ENCODE peak calls at places on chromosome 12, in ten cellular contexts. Y, A, Z, M, B, N, J, E, V and D are unnamed samples.

GRCh38 chr12:110743571-110744093 is 941 bp upstream of the PPP1CC start:
- DNase-seq in Z (no peak), B (no peak), N (peak; percentile 70), Y (no peak), V (peak; percentile 72), A (no peak), E (peak; percentile 78), J (peak; percentile 66), M (peak; percentile 85), D (no peak)

GRCh38 chr12:28025821-28026505 is 53.4 kb upstream of the PTHLH start:
- DNase-seq in M (no peak), J (no peak), A (no peak), V (no peak), E (no peak), Z (no peak), Y (no peak), N (no peak), B (no peak), D (no peak)

GRCh38 chr12:54173066-54173726 is 15.6 kb downstream of the SMUG1 start:
- DNase-seq in Y (peak; percentile 73), J (peak; percentile 76), A (peak; percentile 58), N (peak; percentile 58), B (peak; percentile 5), M (no peak), Z (no peak), V (peak; percentile 32), E (peak; percentile 89), D (no peak)

GRCh38 chr12:89129471-89129870 is 222.8 kb downstream of the DUSP6 start:
- DNase-seq in J (no peak), V (no peak), Y (no peak), M (no peak), N (no peak), E (no peak), Z (no peak), A (no peak), B (no peak), D (no peak)

GRCh38 chr12:112022241-112023016 is 9.2 kb downstream of the ERP29 start:
- DNase-seq in M (no peak), Y (no peak), E (no peak), B (no peak), J (no peak), N (no peak), A (no peak), Z (no peak), V (no peak), D (no peak)

GRCh38 chr12:123101467-123102004 is 49.4 kb downstream of the PITPNM2 start:
- DNase-seq in A (no peak), Z (no peak), M (no peak), J (no peak), E (no peak), N (no peak), Y (no peak), B (no peak), V (no peak), D (no peak)

GRCh38 chr12:77007476-77007875 is 57.9 kb downstream of the E2F7 start:
- DNase-seq in A (no peak), Z (no peak), J (peak; percentile 32), Y (no peak), N (no peak), V (no peak), E (no peak), M (no peak), B (no peak), D (no peak)

GRCh38 chr12:122097641-122098364 is 19.2 kb downstream of the MLXIP start:
- DNase-seq in B (peak; percentile 67), M (peak; percentile 86), Y (no peak), V (peak; percentile 57), E (no peak), N (peak; percentile 84), J (no peak), Z (no peak), A (no peak), D (no peak)

GRCh38 chr12:47602949-47603558 is 102.8 kb downstream of the RPAP3 start:
- DNase-seq in B (no peak), J (no peak), M (no peak), V (no peak), Y (no peak), E (no peak), A (no peak), Z (no peak), N (no peak), D (no peak)

GRCh38 chr12:68623984-68624383 is 13.3 kb downstream of the RAP1B start:
- DNase-seq in E (no peak), A (no peak), M (no peak), V (no peak), B (no peak), N (no peak), Z (no peak), J (peak; percentile 82), Y (no peak), D (no peak)

GRCh38 chr12:97386133-97386581 is 76.4 kb upstream of the RMST start:
- DNase-seq in E (no peak), B (no peak), Z (no peak), A (no peak), J (no peak), M (no peak), N (no peak), Y (no peak), V (no peak), D (no peak)

GRCh38 chr12:25337916-25338315 is 87.2 kb upstream of the KRAS start:
- DNase-seq in B (no peak), J (no peak), A (no peak), Z (no peak), E (no peak), M (no peak), V (no peak), Y (no peak), N (no peak), D (no peak)

GRCh38 chr12:14777271-14777670 is 26.0 kb downstream of the WBP11 start:
- DNase-seq in J (peak; percentile 44), Y (no peak), Z (no peak), N (no peak), A (no peak), M (no peak), V (no peak), E (no peak), B (no peak), D (no peak)

GRCh38 chr12:95740751-95741150 is 49.8 kb downstream of the NTN4 start:
- DNase-seq in Z (no peak), B (no peak), M (no peak), J (no peak), E (no peak), N (no peak), Y (no peak), V (no peak), A (peak; percentile 5), D (no peak)
- H3K27ac ChIP-seq in Z (no peak overlapping the region), B (no peak overlapping the region), M (no peak overlapping the region), J (no peak overlapping the region), E (no peak overlapping the region), N (no peak overlapping the region), Y (no peak overlapping the region), V (no peak overlapping the region), A (no peak overlapping the region), D (no peak overlapping the region)

GRCh38 chr12:62933220-62933870 is 1.6 kb downstream of the PPM1H start:
- DNase-seq in E (no peak), M (no peak), J (no peak), Z (no peak), N (peak; percentile 48), B (no peak), A (no peak), V (peak; percentile 37), Y (peak; percentile 33), D (no peak)

GRCh38 chr12:62928632-62929031 is 6.3 kb downstream of the PPM1H start:
- DNase-seq in M (no peak), A (no peak), Z (no peak), E (no peak), V (no peak), Y (no peak), B (no peak), N (no peak), J (no peak), D (no peak)

GRCh38 chr12:62931481-62931880 is 3.5 kb downstream of the PPM1H start:
- DNase-seq in B (no peak), N (no peak), E (no peak), Z (no peak), J (no peak), M (no peak), A (no peak), Y (no peak), V (no peak), D (no peak)

GRCh38 chr12:62933871-62934798 is 815 bp downstream of the PPM1H start:
- DNase-seq in E (peak; percentile 86), A (peak; percentile 12), J (peak; percentile 62), N (peak; percentile 60), Z (peak; percentile 15), M (peak; percentile 77), Y (peak; percentile 46), V (peak; percentile 55), B (peak; percentile 9), D (no peak)

DNA sequence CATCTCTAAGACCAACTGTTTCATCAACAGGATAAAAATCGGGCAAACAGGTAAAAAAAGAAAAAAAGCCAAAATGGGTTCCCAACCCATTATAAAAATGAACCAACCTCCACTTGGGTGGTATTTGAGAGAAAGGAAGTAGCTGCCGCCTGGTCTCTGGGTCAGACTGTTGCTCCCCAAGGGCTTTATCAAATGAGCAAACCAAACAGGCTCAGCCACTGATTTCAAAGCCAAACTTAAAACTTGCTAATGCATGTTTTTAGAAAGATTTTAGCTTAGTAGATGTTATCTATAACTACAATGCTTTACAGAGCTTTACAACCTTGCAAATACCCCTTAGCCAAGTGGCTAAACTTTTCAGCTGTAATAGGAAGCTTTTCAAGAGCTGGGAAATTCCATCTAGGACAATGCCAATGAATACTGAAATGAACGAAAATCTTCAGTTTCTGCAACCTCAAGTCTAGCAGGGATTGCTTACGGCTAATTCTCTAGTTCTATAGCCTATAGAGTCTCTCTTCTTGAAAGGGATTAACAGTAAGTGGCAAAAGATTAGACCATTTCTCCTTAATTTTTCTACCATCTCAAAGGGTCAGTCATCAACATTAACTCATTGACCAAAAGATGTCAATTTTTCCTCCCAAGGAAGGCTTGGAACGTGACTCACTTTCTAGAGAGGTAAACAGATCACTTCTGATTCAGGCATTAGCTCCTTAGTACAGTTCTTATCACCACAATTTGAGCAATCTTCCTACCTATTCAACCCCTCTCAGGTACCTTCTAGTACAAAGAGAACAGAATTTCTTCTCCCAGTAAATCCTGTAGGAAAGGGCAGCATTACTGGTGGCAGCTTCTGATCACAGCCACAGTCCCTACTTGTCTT is 4.2 kb downstream of the PPM1H start:
- DNase-seq in Y (no peak), Z (no peak), J (no peak), E (no peak), B (no peak), N (no peak), M (no peak), A (no peak), V (no peak), D (no peak)
- H3K27ac ChIP-seq in Y (no peak overlapping the region), Z (no peak overlapping the region), J (no peak overlapping the region), E (no peak overlapping the region), B (no peak overlapping the region), N (no peak overlapping the region), M (no peak overlapping the region), A (no peak overlapping the region), V (no peak overlapping the region), D (no peak overlapping the region)

GRCh38 chr12:100721193-100721592 is 73.4 kb upstream of the ANO4 start:
- DNase-seq in V (no peak), N (no peak), Z (no peak), M (no peak), E (no peak), J (no peak), A (no peak), B (no peak), Y (peak; percentile 41), D (no peak)
- H3K27ac ChIP-seq in V (no peak overlapping the region), N (no peak overlapping the region), Z (no peak overlapping the region), M (no peak overlapping the region), E (no peak overlapping the region), J (no peak overlapping the region), A (no peak overlapping the region), B (no peak overlapping the region), Y (no peak overlapping the region), D (no peak overlapping the region)

GRCh38 chr12:11797993-11798720 is 148.7 kb downstream of the ETV6 start:
- DNase-seq in A (no peak), E (no peak), N (no peak), Y (no peak), V (no peak), Z (no peak), J (no peak), M (no peak), B (no peak), D (no peak)
- H3K27ac ChIP-seq in A (no peak overlapping the region), E (peak overlapping the region; percentile 83), N (no peak overlapping the region), Y (no peak overlapping the region), V (peak overlapping the region; percentile 2), Z (peak overlapping the region; percentile 78), J (peak overlapping the region; percentile 46), M (peak overlapping the region; percentile 37), B (peak overlapping the region; percentile 22), D (peak overlapping the region; percentile 96)